ENCODE peak calls at places on chromosomes 3 and 15, in seven cellular contexts. One of them, this sample, is unnamed.

GRCh38 chr3:14273886-14274517 is 95.4 kb downstream of the LSM3 start:
- DNase-seq in pancreas: no peak
- DNase-seq in brain microvascular endothelial cell: no peak
- DNase-seq in iPS DF 6.9: no peak
- DNase-seq in right lobe of liver: no peak
- DNase-seq in sigmoid colon: no peak
- DNase-seq in left ventricle myocardium inferior: no peak
- DNase-seq in this sample: no peak

GRCh38 chr15:53586815-53587214 is 172.6 kb downstream of the WDR72 start:
- DNase-seq in pancreas: peak
- DNase-seq in brain microvascular endothelial cell: peak
- DNase-seq in iPS DF 6.9: peak
- DNase-seq in right lobe of liver: peak
- DNase-seq in sigmoid colon: peak
- DNase-seq in left ventricle myocardium inferior: no peak
- DNase-seq in this sample: no peak

GRCh38 chr3:31174055-31174454 is 279.6 kb upstream of the GADL1 start:
- DNase-seq in pancreas: no peak
- DNase-seq in brain microvascular endothelial cell: no peak
- DNase-seq in iPS DF 6.9: no peak
- DNase-seq in right lobe of liver: no peak
- DNase-seq in sigmoid colon: no peak
- DNase-seq in left ventricle myocardium inferior: no peak
- DNase-seq in this sample: no peak

GRCh38 chr15:41104234-41104633 is 11.8 kb downstream of the INO80 start:
- DNase-seq in pancreas: no peak
- DNase-seq in brain microvascular endothelial cell: peak
- DNase-seq in iPS DF 6.9: no peak
- DNase-seq in right lobe of liver: no peak
- DNase-seq in sigmoid colon: no peak
- DNase-seq in left ventricle myocardium inferior: no peak
- DNase-seq in this sample: no peak

GRCh38 chr15:36590838-36591237 is 11.4 kb downstream of the CDIN1 start:
- DNase-seq in pancreas: no peak
- DNase-seq in brain microvascular endothelial cell: peak
- DNase-seq in iPS DF 6.9: no peak
- DNase-seq in right lobe of liver: no peak
- DNase-seq in sigmoid colon: no peak
- DNase-seq in left ventricle myocardium inferior: no peak
- DNase-seq in this sample: no peak

GRCh38 chr3:188343894-188344293 is 189.9 kb downstream of the LPP start:
- DNase-seq in pancreas: no peak
- DNase-seq in brain microvascular endothelial cell: no peak
- DNase-seq in iPS DF 6.9: no peak
- DNase-seq in right lobe of liver: no peak
- DNase-seq in sigmoid colon: no peak
- DNase-seq in left ventricle myocardium inferior: no peak
- DNase-seq in this sample: no peak

GRCh38 chr3:152399374-152399773 is 130.6 kb downstream of the MBNL1 start:
- DNase-seq in pancreas: no peak
- DNase-seq in brain microvascular endothelial cell: peak
- DNase-seq in iPS DF 6.9: no peak
- DNase-seq in right lobe of liver: no peak
- DNase-seq in sigmoid colon: no peak
- DNase-seq in left ventricle myocardium inferior: no peak
- DNase-seq in this sample: no peak

GRCh38 chr15:71329041-71329440 is 213.8 kb downstream of the THSD4 start:
- DNase-seq in pancreas: no peak
- DNase-seq in brain microvascular endothelial cell: peak
- DNase-seq in iPS DF 6.9: no peak
- DNase-seq in right lobe of liver: no peak
- DNase-seq in sigmoid colon: peak
- DNase-seq in left ventricle myocardium inferior: no peak
- DNase-seq in this sample: peak

GRCh38 chr3:189419022-189419421 is 212.2 kb upstream of the TP63 start:
- DNase-seq in pancreas: no peak
- DNase-seq in brain microvascular endothelial cell: no peak
- DNase-seq in iPS DF 6.9: no peak
- DNase-seq in right lobe of liver: no peak
- DNase-seq in sigmoid colon: no peak
- DNase-seq in left ventricle myocardium inferior: no peak
- DNase-seq in this sample: no peak

GRCh38 chr15:64888336-64888735 is 23.4 kb upstream of the ANKDD1A start:
- DNase-seq in pancreas: no peak
- DNase-seq in brain microvascular endothelial cell: no peak
- DNase-seq in iPS DF 6.9: no peak
- DNase-seq in right lobe of liver: no peak
- DNase-seq in sigmoid colon: no peak
- DNase-seq in left ventricle myocardium inferior: peak
- DNase-seq in this sample: no peak
- H3K4me3 ChIP-seq in pancreas: no peak
- H3K4me3 ChIP-seq in brain microvascular endothelial cell: no peak
- H3K4me3 ChIP-seq in iPS DF 6.9: no peak
- H3K4me3 ChIP-seq in right lobe of liver: no peak
- H3K4me3 ChIP-seq in sigmoid colon: no peak
- H3K4me3 ChIP-seq in left ventricle myocardium inferior: no peak
- H3K4me3 ChIP-seq in this sample: no peak

GRCh38 chr15:74959643-74959939 is 3.0 kb upstream of the RPP25 start:
- DNase-seq in pancreas: no peak
- DNase-seq in brain microvascular endothelial cell: no peak
- DNase-seq in iPS DF 6.9: no peak
- DNase-seq in right lobe of liver: no peak
- DNase-seq in sigmoid colon: no peak
- DNase-seq in left ventricle myocardium inferior: no peak
- DNase-seq in this sample: no peak
- H3K27ac ChIP-seq in pancreas: no peak
- H3K27ac ChIP-seq in brain microvascular endothelial cell: no peak
- H3K27ac ChIP-seq in iPS DF 6.9: no peak
- H3K27ac ChIP-seq in right lobe of liver: no peak
- H3K27ac ChIP-seq in sigmoid colon: no peak
- H3K27ac ChIP-seq in left ventricle myocardium inferior: no peak
- H3K27ac ChIP-seq in this sample: no peak

GRCh38 chr15:63448261-63448660 is 56.1 kb upstream of the USP3 start:
- DNase-seq in pancreas: no peak
- DNase-seq in brain microvascular endothelial cell: no peak
- DNase-seq in iPS DF 6.9: no peak
- DNase-seq in right lobe of liver: no peak
- DNase-seq in sigmoid colon: no peak
- DNase-seq in left ventricle myocardium inferior: no peak
- DNase-seq in this sample: no peak
- H3K4me3 ChIP-seq in pancreas: no peak
- H3K4me3 ChIP-seq in brain microvascular endothelial cell: no peak
- H3K4me3 ChIP-seq in iPS DF 6.9: no peak
- H3K4me3 ChIP-seq in right lobe of liver: no peak
- H3K4me3 ChIP-seq in sigmoid colon: no peak
- H3K4me3 ChIP-seq in left ventricle myocardium inferior: no peak
- H3K4me3 ChIP-seq in this sample: no peak

GRCh38 chr3:159776779-159777178 is 211.9 kb upstream of the IL12A start:
- DNase-seq in pancreas: no peak
- DNase-seq in brain microvascular endothelial cell: no peak
- DNase-seq in iPS DF 6.9: no peak
- DNase-seq in right lobe of liver: no peak
- DNase-seq in sigmoid colon: no peak
- DNase-seq in left ventricle myocardium inferior: peak
- DNase-seq in this sample: no peak
- H3K27ac ChIP-seq in pancreas: no peak
- H3K27ac ChIP-seq in brain microvascular endothelial cell: peak
- H3K27ac ChIP-seq in iPS DF 6.9: no peak
- H3K27ac ChIP-seq in right lobe of liver: no peak
- H3K27ac ChIP-seq in sigmoid colon: peak
- H3K27ac ChIP-seq in left ventricle myocardium inferior: peak
- H3K27ac ChIP-seq in this sample: peak

GRCh38 chr3:39404943-39405686 is 1.4 kb upstream of the RPSA start:
- DNase-seq in pancreas: no peak
- DNase-seq in brain microvascular endothelial cell: no peak
- DNase-seq in iPS DF 6.9: peak
- DNase-seq in right lobe of liver: no peak
- DNase-seq in sigmoid colon: no peak
- DNase-seq in left ventricle myocardium inferior: no peak
- DNase-seq in this sample: no peak
- H3K4me3 ChIP-seq in pancreas: no peak
- H3K4me3 ChIP-seq in brain microvascular endothelial cell: no peak
- H3K4me3 ChIP-seq in iPS DF 6.9: peak
- H3K4me3 ChIP-seq in right lobe of liver: no peak
- H3K4me3 ChIP-seq in sigmoid colon: no peak
- H3K4me3 ChIP-seq in left ventricle myocardium inferior: peak
- H3K4me3 ChIP-seq in this sample: no peak

GRCh38 chr3:119330181-119330580 is 36.0 kb downstream of the ARHGAP31 start:
- DNase-seq in pancreas: no peak
- DNase-seq in brain microvascular endothelial cell: no peak
- DNase-seq in iPS DF 6.9: no peak
- DNase-seq in right lobe of liver: no peak
- DNase-seq in sigmoid colon: no peak
- DNase-seq in left ventricle myocardium inferior: no peak
- DNase-seq in this sample: no peak
- H3K27ac ChIP-seq in pancreas: no peak
- H3K27ac ChIP-seq in brain microvascular endothelial cell: no peak
- H3K27ac ChIP-seq in iPS DF 6.9: no peak
- H3K27ac ChIP-seq in right lobe of liver: no peak
- H3K27ac ChIP-seq in sigmoid colon: peak
- H3K27ac ChIP-seq in left ventricle myocardium inferior: peak
- H3K27ac ChIP-seq in this sample: no peak

GRCh38 chr3:153714588-153715285 is 406.5 kb upstream of the ARHGEF26 start:
- DNase-seq in pancreas: no peak
- DNase-seq in brain microvascular endothelial cell: no peak
- DNase-seq in iPS DF 6.9: no peak
- DNase-seq in right lobe of liver: no peak
- DNase-seq in sigmoid colon: no peak
- DNase-seq in left ventricle myocardium inferior: no peak
- DNase-seq in this sample: no peak
- H3K4me3 ChIP-seq in pancreas: no peak
- H3K4me3 ChIP-seq in brain microvascular endothelial cell: no peak
- H3K4me3 ChIP-seq in iPS DF 6.9: no peak
- H3K4me3 ChIP-seq in right lobe of liver: no peak
- H3K4me3 ChIP-seq in sigmoid colon: no peak
- H3K4me3 ChIP-seq in left ventricle myocardium inferior: no peak
- H3K4me3 ChIP-seq in this sample: no peak

GRCh38 chr3:56977561-56977889 is 82.9 kb upstream of the SPATA12 start:
- DNase-seq in pancreas: no peak
- DNase-seq in brain microvascular endothelial cell: no peak
- DNase-seq in iPS DF 6.9: no peak
- DNase-seq in right lobe of liver: no peak
- DNase-seq in sigmoid colon: no peak
- DNase-seq in left ventricle myocardium inferior: no peak
- DNase-seq in this sample: no peak
- H3K27ac ChIP-seq in pancreas: no peak
- H3K27ac ChIP-seq in brain microvascular endothelial cell: no peak
- H3K27ac ChIP-seq in iPS DF 6.9: no peak
- H3K27ac ChIP-seq in right lobe of liver: no peak
- H3K27ac ChIP-seq in sigmoid colon: no peak
- H3K27ac ChIP-seq in left ventricle myocardium inferior: no peak
- H3K27ac ChIP-seq in this sample: no peak

GRCh38 chr3:129428382-129429079 is at the start of gene EFCAB12:
- DNase-seq in pancreas: peak
- DNase-seq in brain microvascular endothelial cell: peak
- DNase-seq in iPS DF 6.9: peak
- DNase-seq in right lobe of liver: peak
- DNase-seq in sigmoid colon: peak
- DNase-seq in left ventricle myocardium inferior: peak
- DNase-seq in this sample: peak

GRCh38 chr3:129428020-129428381 is 435 bp downstream of the EFCAB12 start:
- DNase-seq in pancreas: no peak
- DNase-seq in brain microvascular endothelial cell: no peak
- DNase-seq in iPS DF 6.9: no peak
- DNase-seq in right lobe of liver: no peak
- DNase-seq in sigmoid colon: no peak
- DNase-seq in left ventricle myocardium inferior: no peak
- DNase-seq in this sample: no peak

GRCh38 chr3:129432036-129432435 is 3.6 kb upstream of the EFCAB12 start:
- DNase-seq in pancreas: no peak
- DNase-seq in brain microvascular endothelial cell: no peak
- DNase-seq in iPS DF 6.9: no peak
- DNase-seq in right lobe of liver: peak
- DNase-seq in sigmoid colon: no peak
- DNase-seq in left ventricle myocardium inferior: no peak
- DNase-seq in this sample: no peak

GRCh38 chr3:129429597-129429996 is 1.2 kb upstream of the EFCAB12 start:
- DNase-seq in pancreas: no peak
- DNase-seq in brain microvascular endothelial cell: no peak
- DNase-seq in iPS DF 6.9: no peak
- DNase-seq in right lobe of liver: no peak
- DNase-seq in sigmoid colon: no peak
- DNase-seq in left ventricle myocardium inferior: no peak
- DNase-seq in this sample: no peak

GRCh38 chr3:129429080-129429451 is 630 bp upstream of the EFCAB12 start:
- DNase-seq in pancreas: no peak
- DNase-seq in brain microvascular endothelial cell: no peak
- DNase-seq in iPS DF 6.9: no peak
- DNase-seq in right lobe of liver: no peak
- DNase-seq in sigmoid colon: no peak
- DNase-seq in left ventricle myocardium inferior: no peak
- DNase-seq in this sample: no peak
- H3K4me3 ChIP-seq in pancreas: no peak
- H3K4me3 ChIP-seq in brain microvascular endothelial cell: no peak
- H3K4me3 ChIP-seq in iPS DF 6.9: no peak
- H3K4me3 ChIP-seq in right lobe of liver: peak
- H3K4me3 ChIP-seq in sigmoid colon: no peak
- H3K4me3 ChIP-seq in left ventricle myocardium inferior: peak
- H3K4me3 ChIP-seq in this sample: no peak